ENCODE peak calls at places on chromosomes 12 and 14, in five cellular contexts. One of them, this sample, is unnamed.

GRCh38 chr12:84508943-84509342 is 403.7 kb downstream of the SLC6A15 start:
- DNase-seq in A549: no peak
- DNase-seq in lower leg skin: no peak
- DNase-seq in HCT116: no peak
- DNase-seq in testis: no peak
- DNase-seq in this sample: no peak

GRCh38 chr12:117874842-117875434 is 93.9 kb downstream of the KSR2 start:
- DNase-seq in A549: peak
- DNase-seq in lower leg skin: peak
- DNase-seq in HCT116: peak
- DNase-seq in testis: peak
- DNase-seq in this sample: peak

GRCh38 chr12:12909228-12909994 is 18.0 kb downstream of the GPRC5A start:
- DNase-seq in A549: no peak
- DNase-seq in lower leg skin: no peak
- DNase-seq in HCT116: no peak
- DNase-seq in testis: no peak
- DNase-seq in this sample: no peak

GRCh38 chr12:546920-547845 is 87.4 kb downstream of the B4GALNT3 start:
- DNase-seq in A549: peak
- DNase-seq in lower leg skin: no peak
- DNase-seq in HCT116: peak
- DNase-seq in testis: peak
- DNase-seq in this sample: peak

GRCh38 chr12:43648636-43649035 is 96.6 kb upstream of the ADAMTS20 start:
- DNase-seq in A549: no peak
- DNase-seq in lower leg skin: no peak
- DNase-seq in HCT116: no peak
- DNase-seq in testis: no peak
- DNase-seq in this sample: no peak

GRCh38 chr12:45304514-45305178 is 88.8 kb downstream of the ANO6 start:
- DNase-seq in A549: no peak
- DNase-seq in lower leg skin: no peak
- DNase-seq in HCT116: no peak
- DNase-seq in testis: no peak
- DNase-seq in this sample: no peak

GRCh38 chr12:3683670-3684069 is 69.2 kb downstream of the CRACR2A start:
- DNase-seq in A549: no peak
- DNase-seq in lower leg skin: no peak
- DNase-seq in HCT116: no peak
- DNase-seq in testis: peak
- DNase-seq in this sample: peak

GRCh38 chr12:103140217-103140616 is 182.7 kb downstream of the ASCL1 start:
- DNase-seq in A549: no peak
- DNase-seq in lower leg skin: no peak
- DNase-seq in HCT116: no peak
- DNase-seq in testis: no peak
- DNase-seq in this sample: no peak

GRCh38 chr12:126950266-126950665 is 1316.7 kb upstream of the TMEM132C start:
- DNase-seq in A549: no peak
- DNase-seq in lower leg skin: no peak
- DNase-seq in HCT116: no peak
- DNase-seq in testis: no peak
- DNase-seq in this sample: no peak

GRCh38 chr14:92481386-92481785 is 32.2 kb upstream of the RIN3 start:
- DNase-seq in A549: no peak
- DNase-seq in lower leg skin: no peak
- DNase-seq in HCT116: no peak
- DNase-seq in testis: peak
- DNase-seq in this sample: no peak

GRCh38 chr14:30295980-30296379 is 263.0 kb upstream of the G2E3 start:
- DNase-seq in A549: no peak
- DNase-seq in lower leg skin: no peak
- DNase-seq in HCT116: no peak
- DNase-seq in testis: no peak
- DNase-seq in this sample: no peak

GRCh38 chr12:127926004-127926403 is 341.0 kb upstream of the TMEM132C start:
- DNase-seq in A549: no peak
- DNase-seq in lower leg skin: no peak
- DNase-seq in HCT116: no peak
- DNase-seq in testis: peak
- DNase-seq in this sample: no peak

GRCh38 chr14:51805541-51805940 is 54.9 kb upstream of the GNG2 start:
- DNase-seq in A549: no peak
- DNase-seq in lower leg skin: no peak
- DNase-seq in HCT116: no peak
- DNase-seq in testis: no peak
- DNase-seq in this sample: no peak

GRCh38 chr12:70608184-70608583 is 29.0 kb downstream of the PTPRB start:
- DNase-seq in A549: no peak
- DNase-seq in lower leg skin: no peak
- DNase-seq in HCT116: no peak
- DNase-seq in testis: no peak
- DNase-seq in this sample: no peak

GRCh38 chr12:79433465-79434072 is 257.2 kb downstream of the PAWR start:
- DNase-seq in A549: no peak
- DNase-seq in lower leg skin: no peak
- DNase-seq in HCT116: no peak
- DNase-seq in testis: no peak
- DNase-seq in this sample: no peak

GRCh38 chr12:115294443-115295133 is 610.6 kb upstream of the TBX3 start:
- DNase-seq in A549: no peak
- DNase-seq in lower leg skin: no peak
- DNase-seq in HCT116: no peak
- DNase-seq in testis: no peak
- DNase-seq in this sample: no peak

GRCh38 chr12:116614194-116614885 is 55.2 kb downstream of the MAP1LC3B2 start:
- DNase-seq in A549: no peak
- DNase-seq in lower leg skin: no peak
- DNase-seq in HCT116: no peak
- DNase-seq in testis: no peak
- DNase-seq in this sample: no peak

GRCh38 chr12:102484017-102484731 is 3.8 kb upstream of the IGF1 start:
- DNase-seq in A549: peak
- DNase-seq in lower leg skin: peak
- DNase-seq in HCT116: peak
- DNase-seq in testis: peak
- DNase-seq in this sample: peak

GRCh38 chr12:57591567-57592325 is 754 bp downstream of the PIP4K2C start:
- DNase-seq in A549: peak
- DNase-seq in lower leg skin: no peak
- DNase-seq in HCT116: no peak
- DNase-seq in testis: peak
- DNase-seq in this sample: peak

GRCh38 chr14:29463727-29464370 is 463.8 kb downstream of the PRKD1 start:
- DNase-seq in A549: no peak
- DNase-seq in lower leg skin: no peak
- DNase-seq in HCT116: no peak
- DNase-seq in testis: no peak
- DNase-seq in this sample: no peak

GRCh38 chr12:130981156-130981789 is 27.6 kb downstream of the ADGRD1 start:
- DNase-seq in A549: no peak
- DNase-seq in lower leg skin: no peak
- DNase-seq in HCT116: no peak
- DNase-seq in testis: no peak
- DNase-seq in this sample: no peak

GRCh38 chr12:93448796-93449195 is 7.0 kb upstream of the UBE2N start:
- DNase-seq in A549: no peak
- DNase-seq in lower leg skin: no peak
- DNase-seq in HCT116: no peak
- DNase-seq in testis: no peak
- DNase-seq in this sample: no peak

GRCh38 chr14:65229431-65230286 is 127.3 kb upstream of the MAX start:
- DNase-seq in A549: no peak
- DNase-seq in lower leg skin: peak
- DNase-seq in HCT116: no peak
- DNase-seq in testis: peak
- DNase-seq in this sample: peak

GRCh38 chr14:67077914-67078313 is 111.3 kb upstream of the GARIN2 start:
- DNase-seq in A549: no peak
- DNase-seq in lower leg skin: no peak
- DNase-seq in HCT116: no peak
- DNase-seq in testis: no peak
- DNase-seq in this sample: no peak

GRCh38 chr12:93315907-93316622 is 61.7 kb upstream of the NUDT4 start:
- DNase-seq in A549: no peak
- DNase-seq in lower leg skin: no peak
- DNase-seq in HCT116: no peak
- DNase-seq in testis: peak
- DNase-seq in this sample: peak

GRCh38 chr12:127192391-127192790 is 1074.6 kb upstream of the TMEM132C start:
- DNase-seq in A549: no peak
- DNase-seq in lower leg skin: no peak
- DNase-seq in HCT116: no peak
- DNase-seq in testis: no peak
- DNase-seq in this sample: no peak

GRCh38 chr14:24207104-24207543 is 1.6 kb downstream of the TSSK4 start:
- DNase-seq in A549: no peak
- DNase-seq in lower leg skin: peak
- DNase-seq in HCT116: no peak
- DNase-seq in testis: no peak
- DNase-seq in this sample: no peak

GRCh38 chr14:75427126-75427481 is 718 bp upstream of the JDP2 start:
- DNase-seq in A549: no peak
- DNase-seq in lower leg skin: no peak
- DNase-seq in HCT116: no peak
- DNase-seq in testis: no peak
- DNase-seq in this sample: no peak
- TF ChIP-seq POLR2A in A549: no peak
- TF ChIP-seq POLR2A in lower leg skin: no peak
- TF ChIP-seq POLR2A in HCT116: no peak
- TF ChIP-seq POLR2A in testis: no peak
- TF ChIP-seq POLR2A in this sample: no peak

GRCh38 chr12:121209629-121210572 is at the start of gene P2RX4:
- DNase-seq in A549: peak
- DNase-seq in lower leg skin: peak
- DNase-seq in HCT116: peak
- DNase-seq in testis: peak
- DNase-seq in this sample: peak
- TF ChIP-seq POLR2A in A549: peak
- TF ChIP-seq POLR2A in lower leg skin: peak
- TF ChIP-seq POLR2A in HCT116: peak
- TF ChIP-seq POLR2A in testis: peak
- TF ChIP-seq POLR2A in this sample: peak

DNA sequence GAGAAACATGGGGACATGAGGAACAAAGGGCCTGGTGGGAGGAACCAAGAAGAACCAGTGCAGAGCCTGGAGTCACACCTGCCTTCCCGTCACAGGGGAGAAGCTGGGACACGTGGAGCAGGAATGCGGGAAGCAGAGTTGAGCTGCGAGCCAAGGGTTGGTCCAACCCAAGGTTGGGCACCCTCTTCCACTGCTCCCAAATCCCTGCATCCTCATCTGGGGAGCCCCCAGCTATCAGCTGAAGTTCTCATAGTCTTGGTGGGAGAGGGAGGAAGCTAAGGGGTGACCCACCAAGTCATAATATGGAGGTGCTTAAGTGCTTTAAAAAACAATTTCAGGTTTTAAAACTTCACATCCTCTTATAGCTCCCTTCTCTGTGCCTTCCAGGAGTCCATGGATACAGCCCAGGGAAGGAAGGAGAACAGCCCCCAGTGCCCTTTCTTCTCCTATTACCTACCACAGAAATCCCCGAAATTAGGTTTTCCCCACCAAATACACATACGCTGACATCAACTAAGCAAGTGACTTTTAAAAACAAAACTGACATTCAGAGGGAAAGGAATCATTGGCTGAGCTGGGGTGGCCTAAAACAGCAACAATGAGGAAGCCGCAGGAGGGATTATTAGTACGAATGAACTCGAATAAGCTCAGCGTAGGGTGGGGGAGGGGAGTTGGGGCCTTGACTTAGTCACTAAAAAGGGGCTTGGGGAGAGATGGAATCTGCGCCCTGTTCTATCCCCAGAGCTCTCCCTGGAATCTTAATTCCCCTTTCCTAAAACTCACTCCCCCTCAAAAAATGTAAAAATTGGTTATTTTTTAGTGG is 4.5 kb downstream of the MYL6 start:
- DNase-seq in A549: no peak
- DNase-seq in lower leg skin: no peak
- DNase-seq in HCT116: no peak
- DNase-seq in testis: no peak
- DNase-seq in this sample: no peak
- TF ChIP-seq POLR2A in A549: no peak
- TF ChIP-seq POLR2A in lower leg skin: no peak
- TF ChIP-seq POLR2A in HCT116: no peak
- TF ChIP-seq POLR2A in testis: no peak
- TF ChIP-seq POLR2A in this sample: no peak

GRCh38 chr12:25959069-25959961 is 833 bp downstream of the RASSF8 start:
- DNase-seq in A549: peak
- DNase-seq in lower leg skin: peak
- DNase-seq in HCT116: no peak
- DNase-seq in testis: peak
- DNase-seq in this sample: no peak

GRCh38 chr12:25960176-25960575 is 1.7 kb downstream of the RASSF8 start:
- DNase-seq in A549: peak
- DNase-seq in lower leg skin: no peak
- DNase-seq in HCT116: no peak
- DNase-seq in testis: peak
- DNase-seq in this sample: no peak

GRCh38 chr12:25960926-25961325 is 2.4 kb downstream of the RASSF8 start:
- DNase-seq in A549: no peak
- DNase-seq in lower leg skin: no peak
- DNase-seq in HCT116: no peak
- DNase-seq in testis: no peak
- DNase-seq in this sample: no peak

GRCh38 chr12:25957898-25958253 is 606 bp upstream of the RASSF8 start:
- DNase-seq in A549: peak
- DNase-seq in lower leg skin: no peak
- DNase-seq in HCT116: no peak
- DNase-seq in testis: no peak
- DNase-seq in this sample: no peak

DNA sequence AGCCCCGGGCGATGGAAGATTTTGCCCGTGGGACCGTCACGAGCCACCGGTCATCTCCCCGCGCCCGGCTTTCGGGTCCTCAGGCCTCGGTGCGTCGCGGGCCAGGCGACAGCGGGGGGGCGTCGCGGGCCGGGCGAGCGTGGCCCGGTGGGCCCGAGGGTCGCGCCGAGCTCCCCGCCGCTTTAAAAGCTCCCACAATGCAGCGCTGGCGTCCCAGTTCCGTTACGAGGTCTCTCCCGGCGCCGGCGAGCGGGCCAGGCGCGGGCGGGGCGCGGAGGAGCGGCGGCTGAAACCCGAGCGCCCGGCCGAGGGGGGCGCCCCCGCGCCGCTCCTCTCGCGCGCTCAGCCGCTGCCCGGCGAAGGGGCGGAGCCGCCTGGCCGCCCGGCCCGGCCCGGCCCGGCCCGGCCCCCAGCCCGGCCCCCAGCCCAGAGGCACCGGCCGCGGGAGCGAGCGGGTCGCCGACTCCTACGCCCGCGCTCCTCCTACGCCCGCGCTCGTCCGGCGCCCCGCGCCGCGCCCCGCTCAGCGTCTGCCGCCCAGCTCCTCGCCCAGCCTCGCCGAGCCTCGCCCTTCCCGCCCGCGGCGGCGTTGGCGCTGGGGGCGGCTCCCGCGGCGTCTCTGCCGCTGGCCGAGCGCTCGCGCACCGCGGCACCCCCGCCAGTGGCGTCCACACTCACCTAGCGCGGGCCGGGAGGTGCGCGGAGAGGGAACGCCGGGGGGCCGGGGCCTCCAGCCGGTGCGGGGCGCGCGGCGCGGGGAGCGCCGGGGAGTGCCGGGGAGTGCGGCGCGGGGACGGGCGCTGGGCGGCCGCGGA is at the start of gene RASSF8:
- DNase-seq in A549: peak
- DNase-seq in lower leg skin: peak
- DNase-seq in HCT116: no peak
- DNase-seq in testis: peak
- DNase-seq in this sample: peak
- TF ChIP-seq POLR2A in A549: peak
- TF ChIP-seq POLR2A in lower leg skin: no peak
- TF ChIP-seq POLR2A in HCT116: no peak
- TF ChIP-seq POLR2A in testis: no peak
- TF ChIP-seq POLR2A in this sample: no peak